ENCODE peak calls at places on chromosomes 13 and 19, in eight cellular contexts. One of them, this sample, is unnamed.
A peak's percentile ranks its signal among the peaks of the same experiment; 100 is the strongest.

GRCh38 chr13:67619346-67619745 is 389.2 kb upstream of the PCDH9 start:
- DNase-seq in upper lobe of left lung: no peak
- DNase-seq in CD4-positive, CD25-positive, alpha-beta regulatory T cell: no peak
- DNase-seq in IMR-90: peak; percentile 59
- DNase-seq in aorta: no peak
- DNase-seq in uterus: no peak
- DNase-seq in tibial nerve: no peak
- DNase-seq in effector memory CD4-positive, alpha-beta T cell: no peak
- DNase-seq in this sample: no peak

GRCh38 chr19:14467816-14468215 is 7.3 kb downstream of the PTGER1 start:
- DNase-seq in upper lobe of left lung: no peak
- DNase-seq in CD4-positive, CD25-positive, alpha-beta regulatory T cell: no peak
- DNase-seq in IMR-90: no peak
- DNase-seq in aorta: no peak
- DNase-seq in uterus: no peak
- DNase-seq in tibial nerve: no peak
- DNase-seq in effector memory CD4-positive, alpha-beta T cell: no peak
- DNase-seq in this sample: no peak

GRCh38 chr19:41795031-41795461 is 1.3 kb upstream of the CEACAM3 start:
- DNase-seq in upper lobe of left lung: peak; percentile 75
- DNase-seq in CD4-positive, CD25-positive, alpha-beta regulatory T cell: peak; percentile 39
- DNase-seq in IMR-90: peak; percentile 16
- DNase-seq in aorta: no peak
- DNase-seq in uterus: no peak
- DNase-seq in tibial nerve: peak; percentile 71
- DNase-seq in effector memory CD4-positive, alpha-beta T cell: peak; percentile 7
- DNase-seq in this sample: peak; percentile 66

GRCh38 chr19:19123386-19123785 is 14.9 kb downstream of the TMEM161A start:
- DNase-seq in upper lobe of left lung: no peak
- DNase-seq in CD4-positive, CD25-positive, alpha-beta regulatory T cell: no peak
- DNase-seq in IMR-90: no peak
- DNase-seq in aorta: no peak
- DNase-seq in uterus: no peak
- DNase-seq in tibial nerve: no peak
- DNase-seq in effector memory CD4-positive, alpha-beta T cell: no peak
- DNase-seq in this sample: no peak

GRCh38 chr19:750640-751423 is at the start of gene MISP:
- DNase-seq in upper lobe of left lung: peak; percentile 81
- DNase-seq in CD4-positive, CD25-positive, alpha-beta regulatory T cell: no peak
- DNase-seq in IMR-90: no peak
- DNase-seq in aorta: peak; percentile 75
- DNase-seq in uterus: no peak
- DNase-seq in tibial nerve: no peak
- DNase-seq in effector memory CD4-positive, alpha-beta T cell: no peak
- DNase-seq in this sample: no peak

GRCh38 chr19:57239982-57240310 is 486 bp upstream of the ZNF805 start:
- DNase-seq in upper lobe of left lung: no peak
- DNase-seq in CD4-positive, CD25-positive, alpha-beta regulatory T cell: no peak
- DNase-seq in IMR-90: no peak
- DNase-seq in aorta: no peak
- DNase-seq in uterus: no peak
- DNase-seq in tibial nerve: no peak
- DNase-seq in effector memory CD4-positive, alpha-beta T cell: no peak
- DNase-seq in this sample: no peak

GRCh38 chr13:107124730-107125129 is 556.8 kb upstream of the ARGLU1 start:
- DNase-seq in upper lobe of left lung: no peak
- DNase-seq in CD4-positive, CD25-positive, alpha-beta regulatory T cell: no peak
- DNase-seq in IMR-90: no peak
- DNase-seq in aorta: no peak
- DNase-seq in uterus: no peak
- DNase-seq in tibial nerve: no peak
- DNase-seq in effector memory CD4-positive, alpha-beta T cell: no peak
- DNase-seq in this sample: no peak

GRCh38 chr13:45472171-45472705 is 7.5 kb downstream of the COG3 start:
- DNase-seq in upper lobe of left lung: no peak
- DNase-seq in CD4-positive, CD25-positive, alpha-beta regulatory T cell: no peak
- DNase-seq in IMR-90: peak; percentile 20
- DNase-seq in aorta: no peak
- DNase-seq in uterus: no peak
- DNase-seq in tibial nerve: no peak
- DNase-seq in effector memory CD4-positive, alpha-beta T cell: no peak
- DNase-seq in this sample: no peak

GRCh38 chr13:113238542-113238941 is 29.1 kb downstream of the CUL4A start:
- DNase-seq in upper lobe of left lung: no peak
- DNase-seq in CD4-positive, CD25-positive, alpha-beta regulatory T cell: no peak
- DNase-seq in IMR-90: no peak
- DNase-seq in aorta: no peak
- DNase-seq in uterus: no peak
- DNase-seq in tibial nerve: no peak
- DNase-seq in effector memory CD4-positive, alpha-beta T cell: no peak
- DNase-seq in this sample: no peak

GRCh38 chr19:9323557-9323918 is 441 bp upstream of the ZNF559 start:
- DNase-seq in upper lobe of left lung: peak; percentile 65
- DNase-seq in CD4-positive, CD25-positive, alpha-beta regulatory T cell: peak; percentile 34
- DNase-seq in IMR-90: peak; percentile 75
- DNase-seq in aorta: peak; percentile 75
- DNase-seq in uterus: peak; percentile 64
- DNase-seq in tibial nerve: peak; percentile 57
- DNase-seq in effector memory CD4-positive, alpha-beta T cell: peak; percentile 32
- DNase-seq in this sample: peak; percentile 70

GRCh38 chr19:44585371-44586141 is 27.8 kb upstream of the IGSF23 start:
- DNase-seq in upper lobe of left lung: no peak
- DNase-seq in CD4-positive, CD25-positive, alpha-beta regulatory T cell: no peak
- DNase-seq in IMR-90: peak; percentile 53
- DNase-seq in aorta: no peak
- DNase-seq in uterus: no peak
- DNase-seq in tibial nerve: no peak
- DNase-seq in effector memory CD4-positive, alpha-beta T cell: no peak
- DNase-seq in this sample: no peak

GRCh38 chr13:103883152-103883551 is 816.9 kb upstream of the SLC10A2 start:
- DNase-seq in upper lobe of left lung: peak; percentile 74
- DNase-seq in CD4-positive, CD25-positive, alpha-beta regulatory T cell: no peak
- DNase-seq in IMR-90: peak; percentile 95
- DNase-seq in aorta: peak; percentile 90
- DNase-seq in uterus: peak; percentile 23
- DNase-seq in tibial nerve: peak; percentile 75
- DNase-seq in effector memory CD4-positive, alpha-beta T cell: no peak
- DNase-seq in this sample: no peak

GRCh38 chr19:8084152-8084551 is 31.6 kb downstream of the CCL25 start:
- DNase-seq in upper lobe of left lung: no peak
- DNase-seq in CD4-positive, CD25-positive, alpha-beta regulatory T cell: no peak
- DNase-seq in IMR-90: no peak
- DNase-seq in aorta: peak; percentile 62
- DNase-seq in uterus: no peak
- DNase-seq in tibial nerve: no peak
- DNase-seq in effector memory CD4-positive, alpha-beta T cell: no peak
- DNase-seq in this sample: no peak

GRCh38 chr19:8080832-8081231 is 28.3 kb downstream of the CCL25 start:
- DNase-seq in upper lobe of left lung: no peak
- DNase-seq in CD4-positive, CD25-positive, alpha-beta regulatory T cell: no peak
- DNase-seq in IMR-90: no peak
- DNase-seq in aorta: no peak
- DNase-seq in uterus: no peak
- DNase-seq in tibial nerve: no peak
- DNase-seq in effector memory CD4-positive, alpha-beta T cell: no peak
- DNase-seq in this sample: no peak

GRCh38 chr19:8081569-8082550 is 29.3 kb downstream of the CCL25 start:
- DNase-seq in upper lobe of left lung: no peak
- DNase-seq in CD4-positive, CD25-positive, alpha-beta regulatory T cell: no peak
- DNase-seq in IMR-90: no peak
- DNase-seq in aorta: no peak
- DNase-seq in uterus: no peak
- DNase-seq in tibial nerve: no peak
- DNase-seq in effector memory CD4-positive, alpha-beta T cell: no peak
- DNase-seq in this sample: no peak

GRCh38 chr19:8085606-8086464 is 33.3 kb downstream of the CCL25 start:
- DNase-seq in upper lobe of left lung: peak; percentile 49
- DNase-seq in CD4-positive, CD25-positive, alpha-beta regulatory T cell: no peak
- DNase-seq in IMR-90: no peak
- DNase-seq in aorta: no peak
- DNase-seq in uterus: no peak
- DNase-seq in tibial nerve: no peak
- DNase-seq in effector memory CD4-positive, alpha-beta T cell: no peak
- DNase-seq in this sample: peak; percentile 13

DNA sequence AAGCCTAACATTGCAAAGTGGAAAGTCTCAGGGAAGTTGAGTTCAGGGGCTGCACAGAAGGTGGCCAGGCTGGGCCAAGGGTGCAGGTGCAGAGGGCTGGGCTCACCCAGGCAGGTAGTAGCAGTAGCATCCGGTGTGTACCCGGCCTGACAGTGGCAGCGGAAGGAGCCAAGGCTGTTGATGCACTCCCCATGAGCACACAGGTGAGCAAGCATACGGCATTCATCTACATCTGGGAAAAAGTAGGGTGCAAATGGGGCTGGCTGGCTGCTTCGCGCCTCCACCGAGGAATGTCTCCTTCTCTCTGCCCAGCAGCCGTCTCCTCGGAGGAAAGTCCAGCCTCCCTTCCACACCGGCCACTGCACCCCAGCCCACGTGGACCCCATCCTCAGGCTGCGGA is 30.6 kb downstream of the CCL25 start:
- DNase-seq in upper lobe of left lung: no peak
- DNase-seq in CD4-positive, CD25-positive, alpha-beta regulatory T cell: no peak
- DNase-seq in IMR-90: no peak
- DNase-seq in aorta: no peak
- DNase-seq in uterus: no peak
- DNase-seq in tibial nerve: no peak
- DNase-seq in effector memory CD4-positive, alpha-beta T cell: no peak
- DNase-seq in this sample: no peak
- H3K9me3 ChIP-seq in upper lobe of left lung: no peaks in the 10 kb centered on the region
- H3K9me3 ChIP-seq in CD4-positive, CD25-positive, alpha-beta regulatory T cell: no peaks in the 10 kb centered on the region
- H3K9me3 ChIP-seq in IMR-90: peaks cover 2% of the 10 kb centered on the region
- H3K9me3 ChIP-seq in aorta: no peaks in the 10 kb centered on the region
- H3K9me3 ChIP-seq in uterus: no peaks in the 10 kb centered on the region
- H3K9me3 ChIP-seq in tibial nerve: no peaks in the 10 kb centered on the region
- H3K9me3 ChIP-seq in effector memory CD4-positive, alpha-beta T cell: no peaks in the 10 kb centered on the region
- H3K9me3 ChIP-seq in this sample: no peaks in the 10 kb centered on the region

GRCh38 chr19:21878646-21879045 is 42.7 kb upstream of the ZNF43 start:
- DNase-seq in upper lobe of left lung: no peak
- DNase-seq in CD4-positive, CD25-positive, alpha-beta regulatory T cell: no peak
- DNase-seq in IMR-90: no peak
- DNase-seq in aorta: no peak
- DNase-seq in uterus: no peak
- DNase-seq in tibial nerve: no peak
- DNase-seq in effector memory CD4-positive, alpha-beta T cell: no peak
- DNase-seq in this sample: no peak
- H3K36me3 ChIP-seq in upper lobe of left lung: no peaks in the 10 kb centered on the region
- H3K36me3 ChIP-seq in CD4-positive, CD25-positive, alpha-beta regulatory T cell: no peaks in the 10 kb centered on the region
- H3K36me3 ChIP-seq in IMR-90: no peaks in the 10 kb centered on the region
- H3K36me3 ChIP-seq in aorta: no peaks in the 10 kb centered on the region
- H3K36me3 ChIP-seq in uterus: no peaks in the 10 kb centered on the region
- H3K36me3 ChIP-seq in tibial nerve: no peaks in the 10 kb centered on the region
- H3K36me3 ChIP-seq in effector memory CD4-positive, alpha-beta T cell: no peaks in the 10 kb centered on the region
- H3K36me3 ChIP-seq in this sample: no peaks in the 10 kb centered on the region

GRCh38 chr13:78409172-78409571 is 194.2 kb downstream of the POU4F1 start:
- DNase-seq in upper lobe of left lung: no peak
- DNase-seq in CD4-positive, CD25-positive, alpha-beta regulatory T cell: no peak
- DNase-seq in IMR-90: no peak
- DNase-seq in aorta: no peak
- DNase-seq in uterus: no peak
- DNase-seq in tibial nerve: no peak
- DNase-seq in effector memory CD4-positive, alpha-beta T cell: no peak
- DNase-seq in this sample: no peak
- H3K4me1 ChIP-seq in upper lobe of left lung: no peaks in the 10 kb centered on the region
- H3K4me1 ChIP-seq in CD4-positive, CD25-positive, alpha-beta regulatory T cell: no peaks in the 10 kb centered on the region
- H3K4me1 ChIP-seq in IMR-90: no peaks in the 10 kb centered on the region
- H3K4me1 ChIP-seq in aorta: no peaks in the 10 kb centered on the region
- H3K4me1 ChIP-seq in uterus: no peaks in the 10 kb centered on the region
- H3K4me1 ChIP-seq in tibial nerve: no peaks in the 10 kb centered on the region
- H3K4me1 ChIP-seq in effector memory CD4-positive, alpha-beta T cell: no peaks in the 10 kb centered on the region
- H3K4me1 ChIP-seq in this sample: no peaks in the 10 kb centered on the region

DNA sequence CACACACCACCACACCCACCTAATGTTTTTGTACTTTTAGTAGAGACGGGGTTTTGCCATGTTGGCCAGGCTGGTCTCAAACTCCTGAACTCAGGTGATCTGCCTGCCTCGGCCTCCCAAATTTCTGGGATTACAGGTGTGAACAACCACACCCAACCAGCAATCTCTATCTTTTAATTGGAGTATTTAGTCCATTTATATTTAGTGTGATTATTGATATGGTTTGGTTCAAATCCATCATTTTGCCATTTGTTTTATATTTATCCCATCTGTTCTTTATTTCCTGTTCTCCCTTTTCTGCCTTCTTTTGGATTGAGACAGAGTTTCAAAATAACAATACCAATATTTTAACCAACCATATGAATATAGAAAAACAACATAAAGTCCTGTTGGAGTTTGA is 4.1 kb downstream of the ZNF420 start:
- DNase-seq in upper lobe of left lung: no peak
- DNase-seq in CD4-positive, CD25-positive, alpha-beta regulatory T cell: no peak
- DNase-seq in IMR-90: no peak
- DNase-seq in aorta: no peak
- DNase-seq in uterus: no peak
- DNase-seq in tibial nerve: no peak
- DNase-seq in effector memory CD4-positive, alpha-beta T cell: no peak
- DNase-seq in this sample: no peak
- H3K9me3 ChIP-seq in upper lobe of left lung: peaks cover 45% of the 10 kb centered on the region
- H3K9me3 ChIP-seq in CD4-positive, CD25-positive, alpha-beta regulatory T cell: peaks cover 51% of the 10 kb centered on the region
- H3K9me3 ChIP-seq in IMR-90: peaks cover 9% of the 10 kb centered on the region
- H3K9me3 ChIP-seq in aorta: peaks cover 3% of the 10 kb centered on the region
- H3K9me3 ChIP-seq in uterus: no peaks in the 10 kb centered on the region
- H3K9me3 ChIP-seq in tibial nerve: no peaks in the 10 kb centered on the region
- H3K9me3 ChIP-seq in effector memory CD4-positive, alpha-beta T cell: peaks cover 10% of the 10 kb centered on the region
- H3K9me3 ChIP-seq in this sample: peaks cover 37% of the 10 kb centered on the region

GRCh38 chr13:80101040-80101439 is 239.9 kb downstream of the SPRY2 start:
- DNase-seq in upper lobe of left lung: no peak
- DNase-seq in CD4-positive, CD25-positive, alpha-beta regulatory T cell: no peak
- DNase-seq in IMR-90: no peak
- DNase-seq in aorta: no peak
- DNase-seq in uterus: no peak
- DNase-seq in tibial nerve: no peak
- DNase-seq in effector memory CD4-positive, alpha-beta T cell: no peak
- DNase-seq in this sample: no peak

GRCh38 chr13:80109313-80109712 is 231.6 kb downstream of the SPRY2 start:
- DNase-seq in upper lobe of left lung: no peak
- DNase-seq in CD4-positive, CD25-positive, alpha-beta regulatory T cell: no peak
- DNase-seq in IMR-90: no peak
- DNase-seq in aorta: no peak
- DNase-seq in uterus: no peak
- DNase-seq in tibial nerve: no peak
- DNase-seq in effector memory CD4-positive, alpha-beta T cell: no peak
- DNase-seq in this sample: no peak

GRCh38 chr13:80100636-80101035 is 240.3 kb downstream of the SPRY2 start:
- DNase-seq in upper lobe of left lung: no peak
- DNase-seq in CD4-positive, CD25-positive, alpha-beta regulatory T cell: no peak
- DNase-seq in IMR-90: peak; percentile 53
- DNase-seq in aorta: no peak
- DNase-seq in uterus: no peak
- DNase-seq in tibial nerve: no peak
- DNase-seq in effector memory CD4-positive, alpha-beta T cell: no peak
- DNase-seq in this sample: no peak

DNA sequence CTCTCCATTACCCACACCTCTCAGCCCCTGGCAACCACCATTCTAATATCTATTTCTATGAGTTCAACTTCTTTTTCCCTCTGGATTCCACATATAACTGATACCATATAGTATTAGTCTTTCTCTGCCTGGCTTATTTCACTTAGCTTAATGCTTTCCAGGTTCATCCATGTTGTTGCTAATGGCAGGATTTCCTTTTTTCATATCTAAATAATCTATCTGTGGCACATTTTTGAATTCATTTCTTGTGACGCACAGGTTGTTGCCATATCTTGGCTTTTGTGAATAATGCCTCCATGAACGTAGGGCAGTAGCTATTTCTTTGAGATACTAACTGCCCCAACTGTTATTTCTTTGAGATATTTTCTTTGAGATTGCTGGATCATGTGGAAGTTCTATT is 235.6 kb downstream of the SPRY2 start:
- DNase-seq in upper lobe of left lung: no peak
- DNase-seq in CD4-positive, CD25-positive, alpha-beta regulatory T cell: no peak
- DNase-seq in IMR-90: no peak
- DNase-seq in aorta: no peak
- DNase-seq in uterus: no peak
- DNase-seq in tibial nerve: no peak
- DNase-seq in effector memory CD4-positive, alpha-beta T cell: no peak
- DNase-seq in this sample: no peak
- H3K36me3 ChIP-seq in upper lobe of left lung: no peaks in the 10 kb centered on the region
- H3K36me3 ChIP-seq in CD4-positive, CD25-positive, alpha-beta regulatory T cell: no peaks in the 10 kb centered on the region
- H3K36me3 ChIP-seq in IMR-90: no peaks in the 10 kb centered on the region
- H3K36me3 ChIP-seq in aorta: no peaks in the 10 kb centered on the region
- H3K36me3 ChIP-seq in uterus: no peaks in the 10 kb centered on the region
- H3K36me3 ChIP-seq in tibial nerve: no peaks in the 10 kb centered on the region
- H3K36me3 ChIP-seq in effector memory CD4-positive, alpha-beta T cell: no peaks in the 10 kb centered on the region
- H3K36me3 ChIP-seq in this sample: no peaks in the 10 kb centered on the region